ENCODE peak calls at places on chromosomes 6 and 20, in four cellular contexts. B, Y, Z and D are unnamed samples.

GRCh38 chr6:75882734-75883133 is 133.7 kb downstream of the MYO6 start:
- DNase-seq in B (no peak), Y (no peak), Z (no peak), D (peak)

GRCh38 chr6:85058806-85059205 is 294.4 kb upstream of the TBX18 start:
- DNase-seq in B (no peak), Z (no peak), Y (no peak), D (no peak)

GRCh38 chr6:138291036-138291848 is 73.0 kb upstream of the PBOV1 start:
- DNase-seq in B (no peak), Z (no peak), Y (no peak), D (no peak)

GRCh38 chr20:52192296-52193007 is 873 bp upstream of the ZFP64 start:
- DNase-seq in Y (no peak), B (no peak), Z (peak), D (no peak)

GRCh38 chr6:158009935-158010585 is 28.4 kb downstream of the SYNJ2 start:
- DNase-seq in Z (no peak), B (no peak), Y (no peak), D (no peak)

GRCh38 chr6:161242779-161243693 is 30.8 kb downstream of the AGPAT4 start:
- DNase-seq in Y (no peak), B (no peak), Z (no peak), D (no peak)

GRCh38 chr6:15325540-15325955 is 79.7 kb downstream of the JARID2 start:
- DNase-seq in Y (no peak), Z (no peak), B (no peak), D (no peak)

GRCh38 chr6:37514377-37514776 is 14.7 kb upstream of the CCDC167 start:
- DNase-seq in Z (no peak), Y (no peak), B (no peak), D (no peak)

GRCh38 chr6:2579241-2579761 is 171.4 kb downstream of the MYLK4 start:
- DNase-seq in B (no peak), Z (no peak), Y (no peak), D (no peak)

GRCh38 chr6:147000545-147001488 is 203.4 kb upstream of the STXBP5 start:
- DNase-seq in Z (no peak), B (no peak), Y (no peak), D (no peak)

GRCh38 chr6:7313505-7314165 is 636 bp upstream of the SSR1 start:
- DNase-seq in Y (no peak), B (no peak), Z (no peak), D (peak)

GRCh38 chr20:4156411-4156810 is 141.1 kb upstream of the RNF24 start:
- DNase-seq in B (no peak), Z (no peak), Y (no peak), D (peak)

GRCh38 chr6:167422934-167423333 is 98.0 kb downstream of the TTLL2 start:
- DNase-seq in Y (no peak), Z (no peak), B (peak), D (no peak)

GRCh38 chr6:33320315-33321181 is 3.0 kb upstream of the ZBTB22 start:
- DNase-seq in Y (peak), B (peak), Z (no peak), D (peak)

GRCh38 chr6:4316867-4317400 is 181.6 kb upstream of the ECI2 start:
- DNase-seq in B (no peak), Y (no peak), Z (peak), D (peak)

GRCh38 chr6:122838060-122838780 is 49.2 kb downstream of the SMPDL3A start:
- DNase-seq in Y (no peak), B (no peak), Z (no peak), D (no peak)

GRCh38 chr6:3379482-3380060 is 77.3 kb downstream of the SLC22A23 start:
- DNase-seq in Y (no peak), B (no peak), Z (no peak), D (no peak)

GRCh38 chr6:28212510-28213212 is 12.4 kb upstream of the ZSCAN9 start:
- DNase-seq in Y (peak), Z (peak), B (no peak), D (peak)

GRCh38 chr6:74654296-74654695 is 551.6 kb downstream of the COL12A1 start:
- DNase-seq in B (no peak), Y (no peak), Z (no peak), D (no peak)

GRCh38 chr20:58986968-58987517 is 6.0 kb downstream of the NELFCD start:
- DNase-seq in B (no peak), Y (no peak), Z (no peak), D (no peak)

GRCh38 chr6:113693866-113694265 is 163.3 kb upstream of the MARCKS start:
- DNase-seq in Z (no peak), B (no peak), Y (no peak), D (no peak)

GRCh38 chr20:56793916-56794315 is 164.8 kb downstream of the TFAP2C start:
- DNase-seq in Z (no peak), Y (no peak), B (no peak), D (no peak)

GRCh38 chr20:17678295-17678694 is 3.7 kb downstream of the RRBP1 start:
- DNase-seq in Z (no peak), Y (no peak), B (no peak), D (no peak)

GRCh38 chr6:109292420-109292819 is 89.8 kb downstream of the CD164 start:
- DNase-seq in Z (no peak), Y (no peak), B (no peak), D (no peak)

GRCh38 chr6:138970856-138971425 is 17.1 kb downstream of the REPS1 start:
- DNase-seq in Z (no peak), B (no peak), Y (peak), D (no peak)

GRCh38 chr6:116393430-116393829 is 22.7 kb downstream of the DSE start:
- DNase-seq in Y (no peak), Z (no peak), B (no peak), D (no peak)

GRCh38 chr6:100509101-100509500 is 44.4 kb upstream of the SIM1 start:
- DNase-seq in Y (no peak), B (no peak), Z (peak), D (peak)

GRCh38 chr6:163324326-163324927 is 90.1 kb upstream of the QKI start:
- DNase-seq in Y (no peak), B (no peak), Z (peak), D (peak)